ENCODE peak calls at places on chromosomes 12 and 14, in four cellular contexts. Y is kidney; M is breast epithelium; N is naive thymus-derived CD4-positive, alpha-beta T cell. D is an unnamed sample.

GRCh38 chr12:77845831-77846230 is 15.1 kb downstream of the NAV3 start:
- DNase-seq in M (no peak), Y (no peak), N (no peak), D (no peak)

GRCh38 chr14:80356413-80356812 is 145.1 kb upstream of the DIO2 start:
- DNase-seq in N (no peak), M (no peak), Y (no peak), D (no peak)

GRCh38 chr12:105561981-105562726 is 231.7 kb downstream of the C12orf75 start:
- DNase-seq in Y (peak; percentile 83), N (no peak), M (peak; percentile 20), D (peak; percentile 38)

GRCh38 chr12:48795550-48796455 is 6.9 kb upstream of the ADCY6 start:
- DNase-seq in N (peak; percentile 56), Y (no peak), M (peak; percentile 64), D (no peak)

GRCh38 chr12:116434155-116435065 is 124.8 kb upstream of the MAP1LC3B2 start:
- DNase-seq in Y (peak; percentile 96), M (peak; percentile 94), N (no peak), D (peak; percentile 85)

GRCh38 chr14:69358233-69358963 is 39.7 kb downstream of the ERH start:
- DNase-seq in Y (no peak), N (peak; percentile 47), M (no peak), D (no peak)

GRCh38 chr12:112815589-112816321 is 24.2 kb downstream of the RPH3A start:
- DNase-seq in N (no peak), Y (no peak), M (no peak), D (no peak)

GRCh38 chr12:65923228-65923627 is 98.9 kb downstream of the HMGA2 start:
- DNase-seq in M (no peak), N (no peak), Y (no peak), D (no peak)

GRCh38 chr12:106739318-106739717 is 35.2 kb upstream of the RIC8B start:
- DNase-seq in Y (no peak), M (no peak), N (no peak), D (no peak)

GRCh38 chr12:69442894-69443293 is 27.3 kb upstream of the FRS2 start:
- DNase-seq in Y (no peak), M (no peak), N (no peak), D (no peak)

GRCh38 chr14:50040401-50040775 is 76.0 kb downstream of the VCPKMT start:
- DNase-seq in Y (no peak), M (no peak), N (no peak), D (no peak)

DNA sequence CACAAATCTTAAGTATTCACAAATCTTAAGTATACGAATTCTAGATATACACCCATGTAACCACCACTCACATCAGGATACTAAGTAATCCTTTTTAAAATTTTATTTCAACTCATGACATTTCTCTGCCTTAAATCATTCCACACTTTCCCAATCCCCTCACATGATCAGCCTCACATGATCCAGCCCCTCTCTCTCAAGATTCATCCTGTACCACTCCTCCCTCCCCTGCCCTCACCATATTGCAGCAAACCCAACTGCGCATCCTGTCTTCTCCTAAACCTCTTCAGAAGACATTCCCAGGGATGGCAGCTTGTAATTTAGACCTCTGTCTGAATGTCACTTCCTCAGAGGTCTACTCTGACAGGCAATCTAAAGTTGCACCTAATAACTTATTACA is 1.7 kb upstream of the EIF4B start:
- DNase-seq in Y (no peak), N (no peak), M (no peak), D (no peak)
- H3K27ac ChIP-seq in Y (no peak overlapping the region), N (peak overlapping the region; percentile 86), M (no peak overlapping the region), D (no peak overlapping the region)

DNA sequence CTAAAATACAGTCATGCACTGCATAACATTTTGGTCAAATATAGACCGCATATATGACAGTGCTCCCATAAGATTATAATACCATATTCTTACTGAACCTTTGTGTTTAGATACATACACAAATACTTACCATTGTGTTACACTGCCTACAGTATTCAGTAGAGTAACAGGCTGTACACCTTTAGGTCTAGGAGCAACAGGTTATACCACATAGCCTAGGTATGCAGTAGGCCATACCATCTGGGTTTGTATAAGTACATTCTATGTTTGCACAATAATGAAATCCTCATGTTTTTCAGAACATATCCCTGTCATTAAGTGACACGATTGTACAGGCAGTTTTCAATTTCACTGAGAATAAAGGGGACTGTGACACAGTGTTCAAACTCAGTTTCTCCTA is 22.3 kb downstream of the KDM5A start:
- DNase-seq in M (no peak), Y (no peak), N (no peak), D (no peak)
- H3K36me3 ChIP-seq in M (peaks cover 14% of the 10 kb centered on the region), Y (peaks cover 27% of the 10 kb centered on the region), N (peaks cover 79% of the 10 kb centered on the region), D (peaks cover 54% of the 10 kb centered on the region)

GRCh38 chr12:20212036-20212435 is 156.3 kb upstream of the PDE3A start:
- DNase-seq in M (no peak), N (no peak), Y (no peak), D (no peak)

GRCh38 chr12:20212658-20213387 is 155.5 kb upstream of the PDE3A start:
- DNase-seq in Y (peak; percentile 93), M (peak; percentile 76), N (no peak), D (peak; percentile 53)

GRCh38 chr12:20213851-20214250 is 154.5 kb upstream of the PDE3A start:
- DNase-seq in N (no peak), M (no peak), Y (no peak), D (no peak)

GRCh38 chr12:20211537-20211936 is 156.8 kb upstream of the PDE3A start:
- DNase-seq in Y (no peak), M (no peak), N (no peak), D (no peak)

GRCh38 chr12:20214286-20214685 is 154.1 kb upstream of the PDE3A start:
- DNase-seq in M (no peak), N (no peak), Y (no peak), D (no peak)
- H3K27ac ChIP-seq in M (peak overlapping the region; percentile 2), N (no peak overlapping the region), Y (no peak overlapping the region), D (no peak overlapping the region)

GRCh38 chr14:22462923-22463322 is 126.1 kb downstream of the DAD1 start:
- DNase-seq in M (no peak), Y (no peak), N (no peak), D (no peak)

GRCh38 chr14:22458737-22459136 is 130.3 kb downstream of the DAD1 start:
- DNase-seq in N (no peak), M (no peak), Y (no peak), D (no peak)

GRCh38 chr14:22463763-22464173 is 125.3 kb downstream of the DAD1 start:
- DNase-seq in M (no peak), N (no peak), Y (no peak), D (no peak)

GRCh38 chr14:22456986-22457594 is 131.9 kb downstream of the DAD1 start:
- DNase-seq in M (no peak), Y (no peak), N (no peak), D (no peak)

GRCh38 chr14:22460461-22461195 is 128.4 kb downstream of the DAD1 start:
- DNase-seq in M (no peak), N (no peak), Y (no peak), D (no peak)
- H3K36me3 ChIP-seq in M (no peaks in the 10 kb centered on the region), N (no peaks in the 10 kb centered on the region), Y (no peaks in the 10 kb centered on the region), D (no peaks in the 10 kb centered on the region)

GRCh38 chr14:99573436-99574098 is 30.4 kb downstream of the CCDC85C start:
- DNase-seq in N (no peak), Y (no peak), M (no peak), D (no peak)
- H3K27ac ChIP-seq in N (no peak overlapping the region), Y (peak overlapping the region; percentile 89), M (peak overlapping the region; percentile 84), D (no peak overlapping the region)

GRCh38 chr12:121267822-121268221 is 28.7 kb downstream of the CAMKK2 start:
- DNase-seq in N (no peak), M (no peak), Y (no peak), D (no peak)
- H3K36me3 ChIP-seq in N (peaks cover 30% of the 10 kb centered on the region), M (no peaks in the 10 kb centered on the region), Y (peaks cover 21% of the 10 kb centered on the region), D (peaks cover 22% of the 10 kb centered on the region)

GRCh38 chr14:61765225-61765943 is 3.2 kb downstream of the SNAPC1 start:
- DNase-seq in M (no peak), Y (no peak), N (no peak), D (no peak)

GRCh38 chr14:61769893-61770292 is 7.7 kb downstream of the SNAPC1 start:
- DNase-seq in N (no peak), M (no peak), Y (no peak), D (no peak)

GRCh38 chr14:61764342-61765122 is 2.3 kb downstream of the SNAPC1 start:
- DNase-seq in M (no peak), Y (no peak), N (no peak), D (no peak)

GRCh38 chr14:61768240-61768639 is 6.0 kb downstream of the SNAPC1 start:
- DNase-seq in Y (no peak), M (no peak), N (no peak), D (no peak)

GRCh38 chr14:61766136-61766535 is 3.9 kb downstream of the SNAPC1 start:
- DNase-seq in N (no peak), Y (no peak), M (no peak), D (no peak)
- H3K27ac ChIP-seq in N (no peak overlapping the region), Y (no peak overlapping the region), M (no peak overlapping the region), D (no peak overlapping the region)

DNA sequence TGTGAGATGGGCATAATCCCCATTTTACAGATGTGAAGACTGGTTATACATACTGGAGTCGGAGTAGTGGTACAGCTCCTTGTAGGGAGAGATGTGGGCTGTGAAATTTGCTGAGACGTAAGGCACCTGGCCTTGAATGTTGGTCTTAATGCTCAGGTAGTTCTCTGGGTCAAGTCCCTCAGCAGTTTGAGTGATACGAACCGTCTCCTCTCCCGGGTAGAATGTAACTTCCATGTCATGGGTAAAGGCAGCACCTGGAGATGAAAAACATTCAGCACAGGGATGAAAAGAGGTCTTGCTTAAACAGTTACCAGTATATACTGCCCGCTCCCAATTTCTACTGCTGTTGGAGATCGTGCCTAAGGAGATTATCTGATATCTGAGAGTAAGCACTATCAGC is 28.3 kb downstream of the NID2 start:
- DNase-seq in N (no peak), M (no peak), Y (no peak), D (no peak)
- H3K36me3 ChIP-seq in N (no peaks in the 10 kb centered on the region), M (no peaks in the 10 kb centered on the region), Y (peaks cover 11% of the 10 kb centered on the region), D (peaks cover 4% of the 10 kb centered on the region)

DNA sequence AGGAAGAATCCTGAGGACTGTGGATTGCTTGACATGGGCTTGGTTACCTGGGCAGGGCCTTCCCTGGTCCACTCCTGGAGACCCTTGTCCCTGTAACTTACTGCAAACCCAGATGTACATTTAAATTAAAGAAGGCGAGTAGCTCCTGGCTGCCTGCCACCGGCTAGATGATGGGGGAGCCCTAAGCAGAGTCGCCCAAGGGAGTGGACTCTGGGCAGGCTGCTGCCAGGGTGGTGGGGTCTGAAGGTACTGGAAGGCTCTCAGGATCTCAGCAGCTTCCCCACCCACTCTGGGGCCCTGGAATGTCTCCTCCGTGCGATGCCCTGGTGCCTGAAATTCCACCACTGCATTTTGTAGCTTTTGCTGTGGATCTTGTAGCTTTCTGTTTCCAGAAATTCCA is 74.7 kb downstream of the FBXL14 start:
- DNase-seq in M (no peak), N (peak; percentile 16), Y (no peak), D (no peak)
- H3K27ac ChIP-seq in M (peak overlapping the region; percentile 74), N (no peak overlapping the region), Y (no peak overlapping the region), D (no peak overlapping the region)